ENCODE peak calls at places on chromosomes 12 and 14, in six cellular contexts. K, I, H, R, G and F are unnamed samples.

GRCh38 chr12:71469235-71469873 is 29.8 kb downstream of the LGR5 start:
- DNase-seq in K (no peak), I (peak), H (peak), R (no peak), G (peak), F (no peak)

GRCh38 chr12:95516757-95517156 is 34.5 kb downstream of the USP44 start:
- DNase-seq in K (no peak), I (no peak), H (no peak), R (no peak), G (no peak), F (no peak)

GRCh38 chr14:24079521-24080141 is 8.3 kb downstream of the CPNE6 start:
- DNase-seq in K (no peak), I (peak), H (no peak), R (peak), G (no peak), F (no peak)

GRCh38 chr12:108856428-108857157 is 790 bp downstream of the SSH1 start:
- DNase-seq in K (peak), I (peak), H (peak), R (peak), G (peak), F (peak)

GRCh38 chr12:105670664-105671063 is 340.2 kb downstream of the C12orf75 start:
- DNase-seq in K (no peak), I (no peak), H (no peak), R (no peak), G (no peak), F (no peak)

GRCh38 chr12:122393822-122394221 is 28.6 kb downstream of the CLIP1 start:
- DNase-seq in K (no peak), I (no peak), H (no peak), R (no peak), G (no peak), F (no peak)

GRCh38 chr12:90909069-90909676 is 45.8 kb downstream of the CCER1 start:
- DNase-seq in K (peak), I (peak), H (peak), R (peak), G (peak), F (peak)

GRCh38 chr12:31958601-31959000 is 614 bp upstream of the RESF1 start:
- DNase-seq in K (no peak), I (peak), H (no peak), R (no peak), G (no peak), F (no peak)

GRCh38 chr12:109098142-109098652 is 800 bp downstream of the UNG start:
- DNase-seq in K (no peak), I (no peak), H (peak), R (no peak), G (peak), F (peak)

GRCh38 chr12:54475542-54475941 is 2.1 kb upstream of the GTSF1 start:
- DNase-seq in K (no peak), I (no peak), H (peak), R (no peak), G (no peak), F (no peak)

GRCh38 chr14:77220246-77221017 is 38.8 kb downstream of the TMEM63C start:
- DNase-seq in K (peak), I (no peak), H (no peak), R (no peak), G (no peak), F (no peak)

GRCh38 chr12:74317078-74317581 is 220.5 kb upstream of the ATXN7L3B start:
- DNase-seq in K (peak), I (peak), H (peak), R (no peak), G (peak), F (peak)

GRCh38 chr12:4997939-4998338 is 45.7 kb upstream of the KCNA5 start:
- DNase-seq in K (no peak), I (no peak), H (peak), R (no peak), G (peak), F (no peak)

GRCh38 chr14:77760381-77761204 is at the start of gene SNW1:
- DNase-seq in K (peak), I (peak), H (peak), R (peak), G (peak), F (peak)

GRCh38 chr14:64879635-64880381 is at the start of gene SPTB:
- DNase-seq in K (no peak), I (peak), H (peak), R (peak), G (peak), F (peak)

GRCh38 chr12:93167841-93168492 is 209.8 kb upstream of the NUDT4 start:
- DNase-seq in K (peak), I (peak), H (peak), R (no peak), G (peak), F (peak)

GRCh38 chr12:124677552-124678356 is 110.3 kb upstream of the NCOR2 start:
- DNase-seq in K (peak), I (no peak), H (no peak), R (no peak), G (no peak), F (no peak)

GRCh38 chr14:102878970-102879460 is 43.4 kb upstream of the AMN start:
- DNase-seq in K (no peak), I (no peak), H (no peak), R (no peak), G (peak), F (no peak)

GRCh38 chr14:72776701-72777255 is 117.1 kb downstream of the DPF3 start:
- DNase-seq in K (no peak), I (no peak), H (no peak), R (no peak), G (peak), F (no peak)

GRCh38 chr12:121516437-121517011 is 64.3 kb downstream of the KDM2B start:
- DNase-seq in K (no peak), I (no peak), H (no peak), R (no peak), G (no peak), F (no peak)

GRCh38 chr12:26696613-26697092 is 136.3 kb downstream of the ITPR2 start:
- DNase-seq in K (no peak), I (no peak), H (no peak), R (no peak), G (no peak), F (no peak)

GRCh38 chr12:9244894-9245293 is 36.7 kb upstream of the PZP start:
- DNase-seq in K (no peak), I (no peak), H (peak), R (no peak), G (no peak), F (no peak)

GRCh38 chr14:76136476-76137160 is 15.1 kb upstream of the GPATCH2L start:
- DNase-seq in K (no peak), I (no peak), H (no peak), R (peak), G (no peak), F (no peak)

GRCh38 chr12:67676624-67677023 is 28.1 kb downstream of the DYRK2 start:
- DNase-seq in K (no peak), I (no peak), H (peak), R (no peak), G (no peak), F (no peak)

DNA sequence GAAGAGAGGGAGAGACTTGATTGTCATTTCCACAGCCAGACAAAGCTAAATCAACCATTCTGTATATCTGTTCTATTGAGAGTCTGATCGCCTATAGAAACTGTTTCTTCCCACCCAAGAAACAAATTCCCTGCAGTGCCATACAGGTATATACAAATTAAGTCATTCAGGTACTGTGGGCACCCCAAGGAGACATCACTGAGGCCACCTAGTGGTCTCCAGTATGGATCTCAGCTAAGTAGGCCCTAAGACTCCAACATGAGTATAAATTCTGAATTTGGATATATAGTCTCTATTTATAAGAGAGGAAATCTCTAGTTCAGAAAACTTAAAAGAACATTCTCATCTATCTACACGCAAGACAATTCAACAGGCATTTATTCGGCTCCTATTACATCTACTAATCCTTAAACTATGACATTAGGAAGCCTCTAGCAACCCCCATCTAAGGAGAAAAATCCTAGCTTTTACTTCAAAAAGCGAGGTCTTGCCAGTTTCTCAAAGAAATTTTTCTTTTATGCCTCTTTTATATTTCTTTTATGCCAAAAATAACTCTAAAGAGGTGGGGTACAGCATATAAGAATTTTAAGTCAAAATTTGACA is 62.6 kb downstream of the DCAF5 start:
- DNase-seq in K (peak), I (peak), H (peak), R (peak), G (peak), F (peak)
- TF ChIP-seq CTCF in K (peak), I (peak), H (peak), R (peak), G (peak), F (peak)

DNA sequence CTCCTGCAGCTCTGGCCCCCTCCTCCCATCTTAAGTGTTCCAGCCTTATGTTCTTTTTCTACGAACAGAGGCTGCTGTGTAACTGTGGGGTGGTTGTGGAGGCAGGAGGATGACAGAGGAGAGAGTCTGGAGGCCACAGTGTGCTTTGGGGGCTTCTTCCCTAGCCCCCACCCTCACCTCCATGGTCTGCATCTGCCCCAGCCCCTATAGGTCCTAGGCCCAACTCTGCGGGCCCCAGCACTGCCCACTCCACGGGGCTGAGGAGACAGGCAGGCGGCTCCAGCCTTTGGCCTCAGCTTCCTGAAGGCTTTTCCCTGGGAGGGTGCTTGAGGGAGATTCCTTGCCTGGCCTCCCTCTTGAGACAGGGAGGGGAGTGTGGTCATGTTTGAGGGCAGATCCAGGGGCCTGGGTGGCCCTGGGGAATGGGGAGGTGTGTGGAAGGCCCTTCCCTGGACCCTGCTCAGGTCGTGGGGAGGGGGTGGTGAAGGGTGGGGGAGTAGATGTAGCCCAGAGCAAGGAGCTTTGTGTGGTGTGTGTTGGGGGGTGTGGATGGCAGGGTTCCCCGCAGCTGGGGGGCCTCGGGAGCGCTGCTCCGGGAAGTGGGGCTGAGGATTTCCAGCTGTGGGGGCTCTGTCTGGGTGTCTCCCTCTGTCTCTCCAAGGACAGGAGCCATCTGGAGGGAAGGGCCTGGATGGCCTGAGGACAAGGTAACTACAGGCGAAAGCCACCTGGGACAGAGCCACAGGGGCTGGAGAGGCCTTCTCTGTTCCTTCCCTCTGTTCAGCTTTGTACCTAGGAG is 1.1 kb downstream of the SMIM41 start:
- DNase-seq in K (no peak), I (no peak), H (no peak), R (no peak), G (no peak), F (no peak)
- TF ChIP-seq EZH2phosphoT487 in K (no peak), I (no peak), H (no peak), R (no peak), G (no peak), F (no peak)

DNA sequence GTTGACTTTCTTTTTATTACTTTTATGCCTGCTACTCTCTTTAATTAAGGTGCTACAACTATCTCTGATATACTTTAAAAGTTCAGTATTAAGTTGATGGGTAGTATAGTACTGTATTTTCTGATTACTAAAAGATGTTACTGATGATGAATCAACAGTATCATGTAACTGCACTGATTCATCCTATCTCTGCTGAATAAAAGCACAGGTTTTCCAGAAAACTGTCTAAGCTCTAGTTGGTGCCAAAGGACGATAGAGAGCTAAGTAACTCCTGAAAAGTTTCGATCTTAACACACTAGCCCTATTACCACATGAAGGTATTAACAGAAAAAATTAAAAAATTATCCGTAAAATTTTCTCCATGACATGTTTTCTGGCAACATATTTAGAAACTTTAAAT is 2.1 kb downstream of the SCAF11 start:
- DNase-seq in K (peak), I (no peak), H (peak), R (no peak), G (no peak), F (no peak)
- H3K4me2 ChIP-seq in K (peak), I (peak), H (peak), R (peak), G (peak), F (peak)

GRCh38 chr14:89848165-89848564 is 106.4 kb downstream of the EFCAB11 start:
- DNase-seq in K (no peak), I (no peak), H (no peak), R (no peak), G (no peak), F (no peak)
- TF ChIP-seq CTCF in K (peak), I (peak), H (peak), R (peak), G (peak), F (no peak)

GRCh38 chr12:1799882-1800645 is 20.3 kb upstream of the LRTM2 start:
- DNase-seq in K (no peak), I (no peak), H (no peak), R (peak), G (no peak), F (no peak)
- TF ChIP-seq EZH2phosphoT487 in K (no peak), I (no peak), H (no peak), R (no peak), G (no peak), F (no peak)

GRCh38 chr14:69050235-69051184 is 71.4 kb upstream of the ACTN1 start:
- DNase-seq in K (peak), I (no peak), H (no peak), R (no peak), G (no peak), F (no peak)
- H3K4me2 ChIP-seq in K (peak), I (peak), H (no peak), R (peak), G (peak), F (no peak)

DNA sequence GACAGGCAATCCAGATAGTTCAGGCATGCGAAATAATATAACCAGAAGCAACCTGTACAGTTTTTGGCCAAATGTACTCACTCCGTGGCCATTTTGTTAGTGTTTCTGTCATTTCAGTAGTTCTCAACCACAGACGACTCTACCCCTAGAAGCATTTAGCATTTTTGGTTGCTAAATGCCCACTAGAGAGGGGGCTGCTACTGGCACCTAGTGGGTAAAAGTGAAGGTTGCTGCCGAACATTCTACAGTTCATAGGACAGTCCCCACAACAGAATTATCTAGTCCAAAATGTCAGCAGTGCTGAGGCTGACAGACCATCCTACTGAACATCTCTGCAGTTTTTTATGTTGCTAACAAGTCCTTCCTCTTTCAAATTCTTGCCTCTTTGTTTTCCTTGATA is 107.4 kb downstream of the TSHR start:
- DNase-seq in K (peak), I (peak), H (peak), R (peak), G (peak), F (peak)
- TF ChIP-seq CTCF in K (peak), I (peak), H (peak), R (peak), G (no peak), F (peak)

DNA sequence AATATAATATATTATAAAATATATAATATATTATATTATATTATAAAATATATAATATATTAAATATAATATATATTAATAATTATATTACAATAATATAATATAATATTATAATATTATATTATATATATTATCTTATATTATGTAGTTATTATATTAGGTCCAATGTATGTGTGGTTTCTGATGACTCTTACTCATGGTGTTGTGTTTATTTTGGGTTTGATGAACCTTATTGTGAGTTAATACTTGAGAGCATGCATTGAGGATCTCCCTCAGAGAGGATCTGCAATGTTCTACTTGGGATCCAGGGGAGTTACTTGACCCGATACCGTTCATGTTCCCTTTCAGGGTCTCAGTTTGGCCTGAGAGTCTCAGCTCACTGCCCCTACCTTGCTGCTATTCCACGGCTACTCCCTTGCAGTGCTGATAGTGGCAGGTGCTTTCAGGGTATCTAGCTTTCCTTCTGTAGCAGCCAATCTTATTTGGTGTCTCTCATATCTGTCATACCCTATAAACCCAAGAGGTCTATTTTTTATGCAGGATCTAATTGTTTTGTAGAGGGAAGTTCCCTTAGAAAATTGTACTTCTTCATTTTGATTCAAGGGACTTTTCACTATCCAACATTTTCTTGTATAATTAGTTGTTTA is 89.1 kb upstream of the ZDHHC17 start:
- DNase-seq in K (no peak), I (no peak), H (no peak), R (no peak), G (no peak), F (no peak)
- TF ChIP-seq EZH2phosphoT487 in K (no peak), I (no peak), H (no peak), R (no peak), G (no peak), F (no peak)

GRCh38 chr14:31479026-31479425 is 8.8 kb downstream of the GPR33 start:
- DNase-seq in K (no peak), I (no peak), H (no peak), R (no peak), G (no peak), F (no peak)
- H3K4me2 ChIP-seq in K (no peak), I (no peak), H (no peak), R (no peak), G (no peak), F (no peak)